ENCODE peak calls at places on chromosomes 6 and 20, in five cellular contexts. F is GM23338, Z is ascending aorta, V is PC-3, E is left lung. A is an unnamed sample.
A peak's percentile ranks its signal among the peaks of the same experiment; 100 is the strongest.

GRCh38 chr6:35050988-35051330 is 90.2 kb downstream of the TCP11 start:
- DNase-seq in F (no peak), Z (no peak), V (no peak), E (no peak), A (no peak)

GRCh38 chr6:5208039-5208438 is 52.7 kb downstream of the LYRM4 start:
- DNase-seq in F (no peak), Z (no peak), V (no peak), E (no peak), A (no peak)

GRCh38 chr20:38790210-38791053 is 15.1 kb upstream of the PPP1R16B start:
- DNase-seq in F (peak; percentile 92), Z (no peak), V (peak; percentile 69), E (no peak), A (no peak)

GRCh38 chr20:44006126-44006525 is 91.5 kb downstream of the TOX2 start:
- DNase-seq in F (no peak), Z (no peak), V (no peak), E (no peak), A (no peak)

GRCh38 chr6:158536891-158537798 is 22.7 kb upstream of the TMEM181 start:
- DNase-seq in F (peak; percentile 80), Z (no peak), V (peak; percentile 33), E (peak; percentile 49), A (no peak)

GRCh38 chr6:144898052-144898689 is 613.0 kb downstream of the UTRN start:
- DNase-seq in F (no peak), Z (no peak), V (peak; percentile 71), E (no peak), A (no peak)

GRCh38 chr6:13260116-13260598 is 68.2 kb downstream of the TBC1D7 start:
- DNase-seq in F (no peak), Z (no peak), V (no peak), E (no peak), A (no peak)

GRCh38 chr6:101120747-101121146 is 239.6 kb upstream of the ASCC3 start:
- DNase-seq in F (no peak), Z (no peak), V (no peak), E (no peak), A (no peak)

GRCh38 chr6:22152871-22153270 is 144.0 kb downstream of the PRL start:
- DNase-seq in F (no peak), Z (no peak), V (no peak), E (no peak), A (no peak)

GRCh38 chr6:37699138-37699766 is 1.6 kb upstream of the MDGA1 start:
- DNase-seq in F (no peak), Z (no peak), V (no peak), E (no peak), A (no peak)

GRCh38 chr6:100706491-100706890 is 174.6 kb downstream of the ASCC3 start:
- DNase-seq in F (no peak), Z (no peak), V (no peak), E (no peak), A (no peak)

GRCh38 chr6:13302751-13303667 is 25.3 kb downstream of the TBC1D7 start:
- DNase-seq in F (no peak), Z (peak; percentile 61), V (peak; percentile 95), E (peak; percentile 90), A (no peak)

GRCh38 chr20:58097943-58098342 is 130.5 kb downstream of the ANKRD60 start:
- DNase-seq in F (no peak), Z (no peak), V (no peak), E (no peak), A (no peak)

GRCh38 chr6:10412948-10413849 is 1.7 kb downstream of the TFAP2A start:
- DNase-seq in F (peak; percentile 68), Z (no peak), V (peak; percentile 88), E (no peak), A (peak; percentile 92)

GRCh38 chr6:164520916-164521315 is 788.5 kb downstream of the C6orf118 start:
- DNase-seq in F (no peak), Z (no peak), V (no peak), E (no peak), A (no peak)

GRCh38 chr6:42629845-42630244 is 66.0 kb downstream of the UBR2 start:
- DNase-seq in F (no peak), Z (no peak), V (no peak), E (no peak), A (no peak)

GRCh38 chr20:25372584-25373336 is 17.9 kb downstream of the ABHD12 start:
- DNase-seq in F (no peak), Z (no peak), V (peak; percentile 95), E (no peak), A (no peak)

GRCh38 chr20:33649201-33649631 is 12.9 kb upstream of the C20orf144 start:
- DNase-seq in F (no peak), Z (no peak), V (no peak), E (no peak), A (no peak)

GRCh38 chr6:52529311-52529710 is 47.5 kb downstream of the TRAM2 start:
- DNase-seq in F (no peak), Z (no peak), V (no peak), E (no peak), A (no peak)

GRCh38 chr6:14702678-14703077 is 543.2 kb upstream of the JARID2 start:
- DNase-seq in F (no peak), Z (no peak), V (no peak), E (no peak), A (no peak)

GRCh38 chr20:59939879-59940128 is 301 bp downstream of the PPP1R3D start:
- DNase-seq in F (no peak), Z (no peak), V (no peak), E (no peak), A (no peak)

GRCh38 chr6:38341501-38341900 is 298.2 kb downstream of the BTBD9 start:
- DNase-seq in F (no peak), Z (no peak), V (no peak), E (no peak), A (no peak)

GRCh38 chr6:111686249-111686997 is 80.7 kb upstream of the TRAF3IP2 start:
- DNase-seq in F (peak; percentile 38), Z (no peak), V (no peak), E (no peak), A (no peak)

GRCh38 chr6:111685058-111685457 is 79.4 kb upstream of the TRAF3IP2 start:
- DNase-seq in F (no peak), Z (no peak), V (no peak), E (no peak), A (no peak)

GRCh38 chr6:111683749-111684267 is 78.1 kb upstream of the TRAF3IP2 start:
- DNase-seq in F (no peak), Z (no peak), V (no peak), E (no peak), A (no peak)

GRCh38 chr6:111687652-111688051 is 82.0 kb upstream of the TRAF3IP2 start:
- DNase-seq in F (no peak), Z (no peak), V (no peak), E (no peak), A (no peak)

DNA sequence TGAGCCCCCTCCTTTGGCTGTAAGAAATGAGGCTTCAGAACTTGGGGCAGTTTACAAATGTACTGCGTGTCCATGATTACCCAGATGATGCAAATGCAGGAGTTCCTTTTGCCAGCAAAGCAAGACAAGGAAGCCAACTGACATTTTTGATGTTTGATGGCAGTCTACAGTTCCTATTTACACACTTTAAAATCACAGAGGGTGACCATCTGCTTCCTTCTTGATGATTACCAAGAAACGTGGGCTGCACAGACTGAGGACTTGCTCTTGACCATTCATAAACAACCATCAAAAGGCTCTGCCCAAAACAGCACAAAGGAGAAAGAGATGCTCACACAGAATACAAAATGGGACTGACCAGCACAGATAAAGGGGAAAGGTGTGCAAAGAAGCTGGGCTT is 79.8 kb upstream of the TRAF3IP2 start:
- DNase-seq in F (no peak), Z (no peak), V (no peak), E (no peak), A (no peak)
- H3K27ac ChIP-seq in F (no peak overlapping the region), Z (peak overlapping the region; percentile 83), V (no peak overlapping the region), E (peak overlapping the region; percentile 63), A (peak overlapping the region; percentile 95)

GRCh38 chr6:136424450-136424849 is 125.8 kb downstream of the MAP7 start:
- DNase-seq in F (no peak), Z (no peak), V (no peak), E (no peak), A (no peak)
- H3K27ac ChIP-seq in F (no peak overlapping the region), Z (no peak overlapping the region), V (no peak overlapping the region), E (no peak overlapping the region), A (no peak overlapping the region)

GRCh38 chr20:37526839-37527637 is 638 bp downstream of the BLCAP start:
- DNase-seq in F (peak; percentile 63), Z (no peak), V (peak; percentile 33), E (no peak), A (peak; percentile 26)
- H3K27ac ChIP-seq in F (peak overlapping the region; percentile 99), Z (peak overlapping the region; percentile 97), V (peak overlapping the region; percentile 81), E (peak overlapping the region; percentile 95), A (peak overlapping the region; percentile 98)

DNA sequence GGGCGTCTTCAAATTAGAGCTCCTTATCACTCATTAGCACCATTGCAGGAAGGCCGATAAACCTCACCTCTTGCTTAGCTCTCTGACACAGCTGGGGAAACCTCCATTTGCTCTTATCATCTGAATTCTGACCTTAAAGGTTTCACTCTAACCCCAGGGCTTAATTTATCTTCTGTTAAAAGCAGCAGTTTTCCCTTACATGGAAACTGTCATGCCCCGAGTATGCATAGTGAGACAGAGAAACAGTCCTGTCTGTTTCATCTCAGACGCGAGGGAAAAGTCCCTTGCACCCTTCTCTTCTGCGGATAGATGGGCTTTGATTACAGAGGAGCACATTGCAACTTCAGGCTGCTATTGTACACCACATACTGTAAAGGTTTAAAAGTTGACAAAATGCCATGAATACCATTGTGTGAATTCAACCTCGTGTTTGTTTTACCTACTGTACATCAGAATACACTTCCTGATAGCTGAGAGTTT is 191.5 kb upstream of the BMP2 start:
- DNase-seq in F (no peak), Z (no peak), V (peak; percentile 66), E (no peak), A (no peak)
- H3K27ac ChIP-seq in F (no peak overlapping the region), Z (no peak overlapping the region), V (no peak overlapping the region), E (no peak overlapping the region), A (no peak overlapping the region)

GRCh38 chr20:48763183-48764030 is 64.4 kb downstream of the PREX1 start:
- DNase-seq in F (peak; percentile 17), Z (no peak), V (no peak), E (no peak), A (no peak)

GRCh38 chr20:48761914-48762313 is 65.9 kb downstream of the PREX1 start:
- DNase-seq in F (no peak), Z (no peak), V (no peak), E (no peak), A (no peak)

GRCh38 chr20:48759631-48760245 is 68.1 kb downstream of the PREX1 start:
- DNase-seq in F (no peak), Z (no peak), V (no peak), E (no peak), A (no peak)

GRCh38 chr20:48760403-48760889 is 67.4 kb downstream of the PREX1 start:
- DNase-seq in F (no peak), Z (no peak), V (peak; percentile 86), E (no peak), A (peak; percentile 22)

GRCh38 chr20:48761023-48761785 is 66.6 kb downstream of the PREX1 start:
- DNase-seq in F (no peak), Z (no peak), V (no peak), E (peak; percentile 71), A (no peak)
- H3K27ac ChIP-seq in F (no peak overlapping the region), Z (peak overlapping the region; percentile 0), V (peak overlapping the region; percentile 32), E (peak overlapping the region; percentile 87), A (peak overlapping the region; percentile 2)

GRCh38 chr6:118316796-118317384 is 231.2 kb upstream of the PLN start:
- DNase-seq in F (no peak), Z (no peak), V (no peak), E (no peak), A (no peak)
- H3K27ac ChIP-seq in F (no peak overlapping the region), Z (peak overlapping the region; percentile 83), V (no peak overlapping the region), E (peak overlapping the region; percentile 29), A (peak overlapping the region; percentile 20)

GRCh38 chr6:25172819-25173218 is 106.4 kb upstream of the CARMIL1 start:
- DNase-seq in F (peak; percentile 23), Z (no peak), V (peak; percentile 82), E (no peak), A (no peak)
- H3K27ac ChIP-seq in F (no peak overlapping the region), Z (peak overlapping the region; percentile 80), V (peak overlapping the region; percentile 81), E (no peak overlapping the region), A (peak overlapping the region; percentile 61)